ENCODE peak calls at places on chromosomes 13 and 19, in eight cellular contexts. O is H9, M is OCI-LY7, E is left ventricle myocardium inferior, B is transverse colon, C is ascending aorta, F is AG04450, L is PC-3. T is an unnamed sample.

GRCh38 chr13:40494932-40495619 is 171.4 kb downstream of the FOXO1 start:
- DNase-seq in E (no peak), B (no peak), F (no peak), O (no peak), C (no peak), M (no peak), L (peak; percentile 32), T (no peak)

GRCh38 chr13:80379245-80379644 is 38.3 kb upstream of the SPRY2 start:
- DNase-seq in C (no peak), B (no peak), F (no peak), M (no peak), O (no peak), E (no peak), L (peak; percentile 85), T (no peak)

GRCh38 chr13:111336666-111337065 is 16.2 kb downstream of the TEX29 start:
- DNase-seq in C (no peak), M (no peak), F (no peak), L (no peak), B (no peak), O (no peak), E (no peak), T (no peak)

GRCh38 chr19:32018014-32018413 is 327.4 kb upstream of the ZNF507 start:
- DNase-seq in C (no peak), E (no peak), F (no peak), O (no peak), B (peak; percentile 19), L (no peak), M (no peak), T (peak; percentile 76)

GRCh38 chr13:114101831-114102520 is 30.4 kb downstream of the RASA3 start:
- DNase-seq in B (peak; percentile 7), E (no peak), L (no peak), F (no peak), O (no peak), C (peak; percentile 53), M (no peak), T (no peak)

GRCh38 chr13:31638577-31638976 is 100.7 kb upstream of the RXFP2 start:
- DNase-seq in E (no peak), L (peak; percentile 32), C (no peak), O (no peak), M (no peak), F (peak; percentile 29), B (no peak), T (no peak)

GRCh38 chr19:30577551-30578090 is 205.4 kb downstream of the ZNF536 start:
- DNase-seq in O (no peak), L (no peak), C (no peak), B (no peak), M (no peak), F (no peak), E (no peak), T (no peak)

GRCh38 chr19:19849056-19849455 is 16.6 kb upstream of the ZNF253 start:
- DNase-seq in L (no peak), E (no peak), M (peak; percentile 29), C (no peak), O (no peak), B (no peak), F (no peak), T (no peak)

GRCh38 chr19:5894704-5895349 is 8.8 kb downstream of the NDUFA11 start:
- DNase-seq in O (no peak), F (no peak), C (no peak), M (no peak), B (no peak), L (no peak), E (no peak), T (no peak)

GRCh38 chr19:5895890-5896289 is 7.7 kb downstream of the NDUFA11 start:
- DNase-seq in L (no peak), C (no peak), B (no peak), F (no peak), M (no peak), E (no peak), O (no peak), T (no peak)

GRCh38 chr19:5893907-5894703 is 9.5 kb downstream of the NDUFA11 start:
- DNase-seq in O (no peak), B (no peak), E (peak; percentile 58), F (no peak), M (no peak), L (no peak), C (peak; percentile 76), T (no peak)

GRCh38 chr19:5896365-5897076 is 7.1 kb downstream of the NDUFA11 start:
- DNase-seq in E (no peak), O (no peak), L (no peak), F (no peak), M (no peak), B (no peak), C (no peak), T (no peak)

DNA sequence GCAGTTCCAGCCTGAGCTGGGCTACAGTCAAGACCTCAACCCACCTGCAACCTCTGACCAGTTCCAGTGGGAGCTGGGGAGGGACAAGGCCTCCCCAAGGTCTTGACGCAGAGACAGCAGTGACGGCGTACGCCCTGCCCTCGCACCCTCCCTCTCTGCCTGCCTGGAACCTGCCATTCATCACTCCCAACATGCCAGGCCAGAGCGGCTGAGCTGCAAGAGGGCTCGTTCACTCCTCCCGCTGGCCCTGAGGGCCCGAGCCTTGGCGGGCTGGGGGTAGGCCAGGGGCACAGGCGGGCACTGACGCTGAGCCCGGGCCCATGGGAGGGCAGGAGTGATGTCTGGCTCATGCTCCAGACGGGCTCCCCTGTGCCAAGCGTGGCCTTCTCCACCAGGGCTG is 8.2 kb downstream of the NDUFA11 start:
- DNase-seq in M (no peak), B (no peak), E (no peak), F (no peak), L (no peak), C (no peak), O (no peak), T (no peak)
- H3K27ac ChIP-seq in M (no peak overlapping the region), B (no peak overlapping the region), E (peak overlapping the region; percentile 77), F (no peak overlapping the region), L (no peak overlapping the region), C (peak overlapping the region; percentile 62), O (no peak overlapping the region), T (no peak overlapping the region)

GRCh38 chr13:75763511-75763910 is 127.4 kb downstream of the LMO7 start:
- DNase-seq in C (no peak), M (no peak), E (no peak), O (no peak), B (no peak), L (no peak), F (no peak), T (no peak)

GRCh38 chr13:75764251-75764650 is 128.1 kb downstream of the LMO7 start:
- DNase-seq in C (no peak), E (no peak), F (no peak), M (no peak), B (no peak), L (no peak), O (no peak), T (no peak)

GRCh38 chr13:75762066-75762937 is 126.2 kb downstream of the LMO7 start:
- DNase-seq in M (no peak), L (peak; percentile 58), O (no peak), C (no peak), E (no peak), F (no peak), B (no peak), T (no peak)

GRCh38 chr13:75761373-75761772 is 125.2 kb downstream of the LMO7 start:
- DNase-seq in E (no peak), F (no peak), M (no peak), C (no peak), O (no peak), B (no peak), L (no peak), T (no peak)

DNA sequence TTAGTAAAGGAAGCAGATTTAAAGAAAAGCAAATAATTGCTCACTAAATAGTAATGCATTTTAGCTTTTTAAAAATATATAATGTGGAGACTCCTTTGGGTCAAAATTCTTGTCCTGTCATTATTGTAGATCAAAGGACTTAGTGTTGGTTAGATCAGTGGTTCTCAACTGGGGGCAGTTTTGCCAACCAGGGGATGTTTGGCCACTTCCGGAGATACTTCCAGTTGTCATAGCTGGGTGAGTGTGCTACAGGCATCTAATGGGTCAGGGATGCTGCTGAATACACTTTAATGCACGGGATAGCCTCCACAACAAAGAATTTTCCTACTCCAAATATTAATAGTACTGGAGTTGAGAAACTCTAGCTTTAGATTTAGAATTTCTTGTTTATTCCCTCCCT is 126.8 kb downstream of the LMO7 start:
- DNase-seq in E (no peak), L (no peak), M (no peak), B (no peak), F (no peak), C (no peak), O (no peak), T (no peak)
- H3K27ac ChIP-seq in E (peak overlapping the region; percentile 78), L (peak overlapping the region; percentile 85), M (no peak overlapping the region), B (peak overlapping the region; percentile 86), F (no peak overlapping the region), C (peak overlapping the region; percentile 80), O (no peak overlapping the region), T (no peak overlapping the region)

DNA sequence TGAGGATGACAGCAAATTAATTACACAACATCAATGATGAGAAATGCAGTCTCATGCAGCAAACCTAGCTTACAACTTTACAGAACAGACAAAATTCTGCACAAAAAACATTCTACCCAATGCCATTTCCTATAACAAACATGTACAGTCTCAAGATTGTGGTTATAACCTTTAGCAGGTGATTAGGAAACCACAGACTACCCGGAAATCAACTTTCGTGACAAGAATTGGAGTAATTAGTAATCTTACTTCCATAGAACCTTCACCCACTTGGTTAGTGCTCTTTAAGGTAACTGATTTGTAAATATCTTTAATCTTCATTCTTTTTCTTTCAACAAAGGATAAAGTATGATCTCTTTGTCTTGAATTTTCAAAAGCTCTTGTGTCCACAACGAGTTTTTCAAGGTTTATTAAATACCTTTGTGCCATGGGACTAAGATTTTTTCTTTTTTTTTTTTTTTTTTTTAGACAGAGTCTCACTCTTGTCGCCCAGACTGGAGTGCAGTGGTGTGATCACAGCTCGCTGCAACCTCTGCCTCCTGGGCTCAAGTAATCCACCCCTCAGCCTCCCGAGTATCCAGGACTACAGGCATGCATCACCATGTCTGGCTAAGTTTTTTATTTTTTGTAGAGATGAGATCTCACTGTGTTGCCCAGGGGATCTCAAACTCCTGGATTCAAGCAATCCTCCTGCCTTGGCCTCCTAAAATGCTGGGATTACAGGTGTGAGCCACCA is 78.8 kb downstream of the MAP4K1 start:
- DNase-seq in L (no peak), M (peak; percentile 33), F (no peak), O (no peak), E (no peak), C (no peak), B (no peak), T (no peak)
- H3K27ac ChIP-seq in L (no peak overlapping the region), M (no peak overlapping the region), F (no peak overlapping the region), O (no peak overlapping the region), E (no peak overlapping the region), C (peak overlapping the region; percentile 61), B (no peak overlapping the region), T (no peak overlapping the region)

GRCh38 chr13:24212254-24212653 is 51.7 kb downstream of the SPATA13 start:
- DNase-seq in C (no peak), M (no peak), E (no peak), B (no peak), O (no peak), L (no peak), F (no peak), T (no peak)

GRCh38 chr13:24209138-24209537 is 48.6 kb downstream of the SPATA13 start:
- DNase-seq in L (no peak), E (no peak), O (no peak), M (no peak), C (no peak), F (no peak), B (no peak), T (no peak)

GRCh38 chr13:24208314-24208713 is 47.8 kb downstream of the SPATA13 start:
- DNase-seq in F (peak; percentile 69), L (peak; percentile 91), C (no peak), E (no peak), M (no peak), B (no peak), O (no peak), T (no peak)

GRCh38 chr13:24203726-24204295 is 43.3 kb downstream of the SPATA13 start:
- DNase-seq in O (no peak), F (no peak), L (peak; percentile 7), C (no peak), E (no peak), B (no peak), M (peak; percentile 73), T (peak; percentile 82)

DNA sequence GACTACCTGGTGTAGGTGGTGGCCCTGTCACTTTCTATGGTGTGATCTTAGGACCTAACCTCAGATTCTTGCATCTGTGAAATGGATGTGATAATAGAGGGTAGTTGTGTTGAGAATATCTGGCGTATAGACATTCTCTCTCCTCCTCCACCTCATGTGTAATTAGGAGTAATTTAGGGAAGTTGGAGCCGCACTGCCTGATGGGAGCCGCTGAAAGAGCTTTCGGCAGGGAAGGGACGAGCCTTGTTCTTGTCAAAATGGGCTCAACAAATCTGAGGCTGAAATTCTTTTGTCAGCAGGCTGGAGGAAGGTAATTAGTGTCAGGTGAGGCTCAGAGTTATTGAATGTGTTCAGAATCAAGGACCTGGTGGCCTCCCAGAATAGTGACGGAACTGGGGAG is 47.3 kb downstream of the SPATA13 start:
- DNase-seq in B (no peak), C (no peak), F (no peak), M (no peak), E (no peak), L (no peak), O (no peak), T (no peak)
- H3K27ac ChIP-seq in B (no peak overlapping the region), C (no peak overlapping the region), F (no peak overlapping the region), M (no peak overlapping the region), E (peak overlapping the region; percentile 24), L (peak overlapping the region; percentile 4), O (no peak overlapping the region), T (no peak overlapping the region)